ENCODE peak calls at places on chromosomes 16 and 17, in ten cellular contexts. One of them, this sample, is unnamed.

GRCh38 chr16:19130852-19131808 is 17.4 kb downstream of the ITPRIPL2 start:
- DNase-seq in cardiac muscle cell: peak; percentile 80
- DNase-seq in uterus: no peak
- DNase-seq in NB4: peak; percentile 87
- DNase-seq in lung: no peak
- DNase-seq in fibroblast of lung: peak; percentile 84
- DNase-seq in lower leg skin: peak; percentile 92
- DNase-seq in heart left ventricle: peak; percentile 79
- DNase-seq in mucosa of descending colon: no peak
- DNase-seq in fibroblast of mammary gland: peak; percentile 91
- DNase-seq in this sample: peak; percentile 91

GRCh38 chr16:609984-610383 is 20.1 kb downstream of the RAB40C start:
- DNase-seq in mucosa of descending colon: no peak
- DNase-seq in uterus: no peak
- DNase-seq in fibroblast of lung: no peak
- DNase-seq in lower leg skin: no peak
- DNase-seq in heart left ventricle: no peak
- DNase-seq in NB4: no peak
- DNase-seq in cardiac muscle cell: no peak
- DNase-seq in fibroblast of mammary gland: no peak
- DNase-seq in lung: no peak
- DNase-seq in this sample: no peak

GRCh38 chr17:80475949-80476876 is at the start of gene NPTX1:
- DNase-seq in NB4: no peak
- DNase-seq in lung: no peak
- DNase-seq in mucosa of descending colon: no peak
- DNase-seq in uterus: no peak
- DNase-seq in lower leg skin: no peak
- DNase-seq in fibroblast of mammary gland: no peak
- DNase-seq in cardiac muscle cell: peak; percentile 15
- DNase-seq in heart left ventricle: no peak
- DNase-seq in fibroblast of lung: no peak
- DNase-seq in this sample: peak; percentile 18

GRCh38 chr16:35746963-35747657 is 2287.7 kb downstream of the TP53TG3F start:
- DNase-seq in heart left ventricle: no peak
- DNase-seq in NB4: no peak
- DNase-seq in lung: no peak
- DNase-seq in fibroblast of mammary gland: no peak
- DNase-seq in mucosa of descending colon: no peak
- DNase-seq in lower leg skin: peak; percentile 50
- DNase-seq in fibroblast of lung: no peak
- DNase-seq in uterus: no peak
- DNase-seq in cardiac muscle cell: no peak
- DNase-seq in this sample: no peak

GRCh38 chr17:63950940-63951907 is 19.1 kb upstream of the CD79B start:
- DNase-seq in lower leg skin: no peak
- DNase-seq in fibroblast of mammary gland: no peak
- DNase-seq in NB4: no peak
- DNase-seq in cardiac muscle cell: no peak
- DNase-seq in heart left ventricle: no peak
- DNase-seq in uterus: no peak
- DNase-seq in mucosa of descending colon: peak; percentile 57
- DNase-seq in fibroblast of lung: no peak
- DNase-seq in lung: no peak
- DNase-seq in this sample: no peak

GRCh38 chr16:76639685-76640289 is 362.6 kb downstream of the CNTNAP4 start:
- DNase-seq in uterus: no peak
- DNase-seq in lower leg skin: no peak
- DNase-seq in mucosa of descending colon: no peak
- DNase-seq in lung: no peak
- DNase-seq in fibroblast of mammary gland: peak; percentile 84
- DNase-seq in cardiac muscle cell: peak; percentile 44
- DNase-seq in NB4: peak; percentile 43
- DNase-seq in heart left ventricle: no peak
- DNase-seq in fibroblast of lung: peak; percentile 0
- DNase-seq in this sample: no peak

GRCh38 chr17:81329927-81330883 is 35.1 kb upstream of the SLC38A10 start:
- DNase-seq in fibroblast of mammary gland: no peak
- DNase-seq in NB4: no peak
- DNase-seq in mucosa of descending colon: no peak
- DNase-seq in fibroblast of lung: peak; percentile 8
- DNase-seq in cardiac muscle cell: no peak
- DNase-seq in uterus: no peak
- DNase-seq in lower leg skin: no peak
- DNase-seq in heart left ventricle: no peak
- DNase-seq in lung: no peak
- DNase-seq in this sample: no peak

GRCh38 chr16:51326131-51326856 is 175.2 kb upstream of the SALL1 start:
- DNase-seq in uterus: peak; percentile 65
- DNase-seq in lower leg skin: no peak
- DNase-seq in fibroblast of lung: peak; percentile 92
- DNase-seq in cardiac muscle cell: peak; percentile 78
- DNase-seq in mucosa of descending colon: no peak
- DNase-seq in heart left ventricle: no peak
- DNase-seq in NB4: peak; percentile 40
- DNase-seq in lung: no peak
- DNase-seq in fibroblast of mammary gland: peak; percentile 96
- DNase-seq in this sample: peak; percentile 80

GRCh38 chr17:63185420-63185819 is 219.4 kb downstream of the TANC2 start:
- DNase-seq in lung: no peak
- DNase-seq in heart left ventricle: no peak
- DNase-seq in mucosa of descending colon: no peak
- DNase-seq in NB4: no peak
- DNase-seq in fibroblast of lung: no peak
- DNase-seq in cardiac muscle cell: no peak
- DNase-seq in uterus: no peak
- DNase-seq in lower leg skin: no peak
- DNase-seq in fibroblast of mammary gland: no peak
- DNase-seq in this sample: peak; percentile 12

GRCh38 chr17:45793999-45794540 is 9.9 kb downstream of the CRHR1 start:
- DNase-seq in lung: no peak
- DNase-seq in fibroblast of mammary gland: no peak
- DNase-seq in lower leg skin: no peak
- DNase-seq in uterus: no peak
- DNase-seq in NB4: no peak
- DNase-seq in fibroblast of lung: no peak
- DNase-seq in mucosa of descending colon: no peak
- DNase-seq in cardiac muscle cell: no peak
- DNase-seq in heart left ventricle: no peak
- DNase-seq in this sample: no peak

GRCh38 chr16:27951752-27952151 is 111.8 kb downstream of the GSG1L start:
- DNase-seq in cardiac muscle cell: peak; percentile 11
- DNase-seq in fibroblast of lung: peak; percentile 58
- DNase-seq in fibroblast of mammary gland: peak; percentile 23
- DNase-seq in mucosa of descending colon: no peak
- DNase-seq in lower leg skin: no peak
- DNase-seq in lung: no peak
- DNase-seq in uterus: no peak
- DNase-seq in heart left ventricle: no peak
- DNase-seq in NB4: no peak
- DNase-seq in this sample: no peak

GRCh38 chr16:1918312-1918889 is at the start of gene HS3ST6:
- DNase-seq in cardiac muscle cell: no peak
- DNase-seq in uterus: no peak
- DNase-seq in heart left ventricle: no peak
- DNase-seq in lung: no peak
- DNase-seq in mucosa of descending colon: no peak
- DNase-seq in NB4: no peak
- DNase-seq in lower leg skin: no peak
- DNase-seq in fibroblast of lung: no peak
- DNase-seq in fibroblast of mammary gland: no peak
- DNase-seq in this sample: no peak

GRCh38 chr17:74780443-74781238 is 4.5 kb upstream of the NAT9 start:
- DNase-seq in cardiac muscle cell: no peak
- DNase-seq in fibroblast of mammary gland: peak; percentile 12
- DNase-seq in mucosa of descending colon: no peak
- DNase-seq in heart left ventricle: no peak
- DNase-seq in lower leg skin: no peak
- DNase-seq in lung: no peak
- DNase-seq in fibroblast of lung: no peak
- DNase-seq in uterus: no peak
- DNase-seq in NB4: peak; percentile 69
- DNase-seq in this sample: peak; percentile 20

GRCh38 chr17:1241904-1242303 is 28.3 kb upstream of the BHLHA9 start:
- DNase-seq in heart left ventricle: peak; percentile 3
- DNase-seq in uterus: peak; percentile 55
- DNase-seq in NB4: no peak
- DNase-seq in lung: no peak
- DNase-seq in mucosa of descending colon: no peak
- DNase-seq in lower leg skin: peak; percentile 93
- DNase-seq in fibroblast of lung: peak; percentile 59
- DNase-seq in cardiac muscle cell: peak; percentile 33
- DNase-seq in fibroblast of mammary gland: peak; percentile 80
- DNase-seq in this sample: peak; percentile 64

GRCh38 chr17:27454089-27454488 is 2.2 kb upstream of the KSR1 start:
- DNase-seq in fibroblast of lung: no peak
- DNase-seq in fibroblast of mammary gland: no peak
- DNase-seq in lower leg skin: no peak
- DNase-seq in mucosa of descending colon: no peak
- DNase-seq in cardiac muscle cell: no peak
- DNase-seq in lung: no peak
- DNase-seq in NB4: no peak
- DNase-seq in uterus: no peak
- DNase-seq in heart left ventricle: no peak
- DNase-seq in this sample: no peak

DNA sequence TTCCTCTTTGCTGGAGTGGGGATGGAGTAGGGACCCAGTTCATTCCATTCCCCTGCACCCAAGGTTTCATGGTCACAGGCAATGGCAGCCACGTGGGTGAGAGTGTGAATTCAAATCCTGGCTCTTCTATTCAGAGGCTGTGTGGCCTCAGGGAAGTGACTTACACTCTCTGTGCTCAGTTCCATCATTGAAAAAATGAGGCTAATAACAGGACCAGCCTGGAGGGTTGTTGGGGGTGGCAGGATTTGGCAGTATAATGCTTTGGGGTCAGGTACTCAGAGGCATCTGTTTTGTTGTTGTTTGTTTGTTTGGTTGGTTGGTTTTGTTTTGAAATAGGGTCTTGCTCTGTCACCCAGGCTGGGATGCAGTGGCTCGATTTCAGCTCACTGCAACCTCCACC is 2.2 kb upstream of the CRISPLD2 start:
- DNase-seq in mucosa of descending colon: no peak
- DNase-seq in lower leg skin: no peak
- DNase-seq in uterus: no peak
- DNase-seq in NB4: no peak
- DNase-seq in fibroblast of lung: no peak
- DNase-seq in lung: no peak
- DNase-seq in fibroblast of mammary gland: no peak
- DNase-seq in heart left ventricle: no peak
- DNase-seq in cardiac muscle cell: no peak
- DNase-seq in this sample: no peak
- H3K4me3 ChIP-seq in mucosa of descending colon: no peak overlapping the region
- H3K4me3 ChIP-seq in lower leg skin: no peak overlapping the region
- H3K4me3 ChIP-seq in uterus: no peak overlapping the region
- H3K4me3 ChIP-seq in NB4: no peak overlapping the region
- H3K4me3 ChIP-seq in fibroblast of lung: no peak overlapping the region
- H3K4me3 ChIP-seq in lung: no peak overlapping the region
- H3K4me3 ChIP-seq in fibroblast of mammary gland: no peak overlapping the region
- H3K4me3 ChIP-seq in heart left ventricle: no peak overlapping the region
- H3K4me3 ChIP-seq in cardiac muscle cell: no peak overlapping the region
- H3K4me3 ChIP-seq in this sample: no peak overlapping the region

DNA sequence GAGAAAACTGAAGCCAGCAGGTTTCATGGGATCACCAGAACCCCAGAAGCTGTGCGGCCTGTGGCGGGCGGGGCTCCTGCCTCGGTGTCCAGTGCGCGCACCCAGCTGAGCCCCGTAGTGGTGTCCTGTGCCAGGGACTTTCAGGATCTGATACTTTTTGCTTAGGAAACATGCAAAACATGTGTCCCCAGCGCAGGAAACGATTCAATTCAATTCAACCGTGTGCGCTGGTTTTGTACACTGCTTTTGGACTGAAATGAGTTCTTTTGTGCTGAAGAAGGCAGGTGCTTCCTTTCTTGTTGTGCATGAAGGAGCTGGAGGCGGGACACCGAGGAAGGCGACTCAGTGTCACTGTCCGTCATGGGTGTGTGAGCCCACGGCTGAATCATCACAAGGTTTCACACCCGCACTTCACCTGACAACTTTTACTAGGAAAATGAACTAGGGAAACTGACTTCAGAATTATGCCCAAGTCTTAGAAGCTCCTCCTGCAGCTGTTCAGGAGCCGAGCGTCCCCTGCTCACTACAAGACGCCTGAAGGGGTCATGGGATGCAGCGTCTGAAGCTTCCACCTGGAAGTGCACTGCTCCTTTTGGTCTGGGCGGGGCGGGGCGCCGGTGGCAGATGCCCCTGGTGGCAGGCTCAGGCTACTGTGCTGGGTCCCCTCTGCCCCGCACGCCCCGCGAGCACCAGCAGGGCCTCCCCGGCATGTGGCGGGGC is 31.4 kb upstream of the ZNF750 start:
- DNase-seq in NB4: no peak
- DNase-seq in uterus: no peak
- DNase-seq in lung: no peak
- DNase-seq in fibroblast of mammary gland: no peak
- DNase-seq in heart left ventricle: no peak
- DNase-seq in fibroblast of lung: no peak
- DNase-seq in lower leg skin: no peak
- DNase-seq in mucosa of descending colon: peak; percentile 58
- DNase-seq in cardiac muscle cell: no peak
- DNase-seq in this sample: no peak
- TF ChIP-seq CTCF in NB4: no peak
- TF ChIP-seq CTCF in uterus: no peak
- TF ChIP-seq CTCF in lung: no peak
- TF ChIP-seq CTCF in fibroblast of mammary gland: no peak
- TF ChIP-seq CTCF in heart left ventricle: no peak
- TF ChIP-seq CTCF in fibroblast of lung: no peak
- TF ChIP-seq CTCF in lower leg skin: no peak
- TF ChIP-seq CTCF in mucosa of descending colon: no peak
- TF ChIP-seq CTCF in cardiac muscle cell: no peak
- TF ChIP-seq CTCF in this sample: no peak

GRCh38 chr17:59804910-59805381 is 87.8 kb downstream of the TUBD1 start:
- DNase-seq in lower leg skin: no peak
- DNase-seq in uterus: no peak
- DNase-seq in lung: no peak
- DNase-seq in heart left ventricle: no peak
- DNase-seq in mucosa of descending colon: no peak
- DNase-seq in fibroblast of lung: peak; percentile 40
- DNase-seq in NB4: peak; percentile 82
- DNase-seq in fibroblast of mammary gland: peak; percentile 66
- DNase-seq in cardiac muscle cell: peak; percentile 61
- DNase-seq in this sample: no peak
- H3K4me3 ChIP-seq in lower leg skin: no peak overlapping the region
- H3K4me3 ChIP-seq in uterus: peak overlapping the region; percentile 30
- H3K4me3 ChIP-seq in lung: no peak overlapping the region
- H3K4me3 ChIP-seq in heart left ventricle: peak overlapping the region; percentile 37
- H3K4me3 ChIP-seq in mucosa of descending colon: no peak overlapping the region
- H3K4me3 ChIP-seq in fibroblast of lung: peak overlapping the region; percentile 21
- H3K4me3 ChIP-seq in NB4: peak overlapping the region; percentile 35
- H3K4me3 ChIP-seq in fibroblast of mammary gland: no peak overlapping the region
- H3K4me3 ChIP-seq in cardiac muscle cell: no peak overlapping the region
- H3K4me3 ChIP-seq in this sample: no peak overlapping the region

DNA sequence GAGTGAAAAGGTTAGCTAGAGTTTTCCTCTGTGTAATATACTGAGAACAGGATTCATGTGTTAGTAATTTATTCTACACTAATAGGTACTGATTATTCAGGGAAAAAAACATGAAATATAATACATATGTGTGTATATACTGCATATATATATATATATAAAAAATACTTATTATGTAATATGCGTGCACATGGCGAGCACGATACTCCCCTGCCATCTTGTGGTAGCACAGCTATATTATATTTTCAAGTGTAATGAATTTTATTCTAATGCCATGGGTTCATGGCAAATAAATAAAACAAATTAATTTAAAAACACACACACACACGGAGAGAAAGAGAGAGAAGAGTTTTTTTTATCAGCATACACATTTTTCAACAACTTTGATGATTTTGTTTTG is 460.6 kb downstream of the KCNJ2 start:
- DNase-seq in lung: no peak
- DNase-seq in uterus: no peak
- DNase-seq in fibroblast of lung: no peak
- DNase-seq in NB4: no peak
- DNase-seq in heart left ventricle: no peak
- DNase-seq in fibroblast of mammary gland: peak; percentile 4
- DNase-seq in cardiac muscle cell: peak; percentile 14
- DNase-seq in mucosa of descending colon: no peak
- DNase-seq in lower leg skin: no peak
- DNase-seq in this sample: peak; percentile 43
- TF ChIP-seq CTCF in lung: no peak
- TF ChIP-seq CTCF in uterus: no peak
- TF ChIP-seq CTCF in fibroblast of lung: peak; percentile 40
- TF ChIP-seq CTCF in NB4: no peak
- TF ChIP-seq CTCF in heart left ventricle: peak; percentile 41
- TF ChIP-seq CTCF in fibroblast of mammary gland: no peak
- TF ChIP-seq CTCF in cardiac muscle cell: peak; percentile 21
- TF ChIP-seq CTCF in mucosa of descending colon: no peak
- TF ChIP-seq CTCF in lower leg skin: no peak
- TF ChIP-seq CTCF in this sample: peak; percentile 58